ENCODE peak calls at places on chromosome 9, in four cellular contexts. One of them, this sample, is unnamed.

GRCh38 chr9:96136992-96137665 is 164.8 kb downstream of the HSD17B3 start:
- DNase-seq in H9: no peak
- DNase-seq in IMR-90: peak; percentile 78
- DNase-seq in A549: no peak
- DNase-seq in this sample: peak; percentile 43

GRCh38 chr9:34158362-34158869 is 20.4 kb upstream of the UBAP1 start:
- DNase-seq in H9: no peak
- DNase-seq in IMR-90: peak; percentile 80
- DNase-seq in A549: peak; percentile 73
- DNase-seq in this sample: no peak

GRCh38 chr9:120715331-120715924 is 1.2 kb upstream of the MEGF9 start:
- DNase-seq in H9: peak; percentile 74
- DNase-seq in IMR-90: peak; percentile 77
- DNase-seq in A549: peak; percentile 30
- DNase-seq in this sample: peak; percentile 41

GRCh38 chr9:81455417-81455816 is 233.9 kb downstream of the TLE1 start:
- DNase-seq in H9: no peak
- DNase-seq in IMR-90: no peak
- DNase-seq in A549: no peak
- DNase-seq in this sample: no peak

GRCh38 chr9:34610434-34611206 is 1.3 kb downstream of the RPP25L start:
- DNase-seq in H9: peak; percentile 30
- DNase-seq in IMR-90: no peak
- DNase-seq in A549: no peak
- DNase-seq in this sample: no peak

GRCh38 chr9:37295796-37296195 is 126.7 kb upstream of the GRHPR start:
- DNase-seq in H9: no peak
- DNase-seq in IMR-90: no peak
- DNase-seq in A549: peak; percentile 18
- DNase-seq in this sample: no peak

GRCh38 chr9:14561929-14562386 is 131.3 kb downstream of the ZDHHC21 start:
- DNase-seq in H9: peak; percentile 62
- DNase-seq in IMR-90: no peak
- DNase-seq in A549: no peak
- DNase-seq in this sample: no peak

GRCh38 chr9:113599647-113600476 is 136.3 kb downstream of the RGS3 start:
- DNase-seq in H9: peak; percentile 69
- DNase-seq in IMR-90: peak; percentile 93
- DNase-seq in A549: no peak
- DNase-seq in this sample: peak; percentile 70

GRCh38 chr9:21336467-21336866 is 1.3 kb upstream of the KLHL9 start:
- DNase-seq in H9: no peak
- DNase-seq in IMR-90: no peak
- DNase-seq in A549: no peak
- DNase-seq in this sample: no peak

GRCh38 chr9:12785251-12785880 is 10.5 kb downstream of the LURAP1L start:
- DNase-seq in H9: no peak
- DNase-seq in IMR-90: peak; percentile 55
- DNase-seq in A549: no peak
- DNase-seq in this sample: no peak

GRCh38 chr9:74282526-74283253 is 214.4 kb upstream of the RORB start:
- DNase-seq in H9: no peak
- DNase-seq in IMR-90: no peak
- DNase-seq in A549: no peak
- DNase-seq in this sample: no peak

GRCh38 chr9:38339496-38339895 is 53.0 kb upstream of the ALDH1B1 start:
- DNase-seq in H9: no peak
- DNase-seq in IMR-90: peak; percentile 60
- DNase-seq in A549: no peak
- DNase-seq in this sample: peak; percentile 70

GRCh38 chr9:116959775-116960174 is 272.7 kb downstream of the TRIM32 start:
- DNase-seq in H9: peak; percentile 38
- DNase-seq in IMR-90: peak; percentile 18
- DNase-seq in A549: no peak
- DNase-seq in this sample: no peak

GRCh38 chr9:137000177-137000930 is 4.0 kb upstream of the CLIC3 start:
- DNase-seq in H9: no peak
- DNase-seq in IMR-90: peak; percentile 79
- DNase-seq in A549: no peak
- DNase-seq in this sample: no peak

GRCh38 chr9:107711528-107711927 is 222.0 kb upstream of the KLF4 start:
- DNase-seq in H9: no peak
- DNase-seq in IMR-90: peak; percentile 89
- DNase-seq in A549: peak; percentile 45
- DNase-seq in this sample: peak; percentile 88

GRCh38 chr9:97419315-97419867 is 7.5 kb downstream of the TDRD7 start:
- DNase-seq in H9: no peak
- DNase-seq in IMR-90: peak; percentile 71
- DNase-seq in A549: no peak
- DNase-seq in this sample: no peak

GRCh38 chr9:126111556-126111955 is 215.1 kb upstream of the MVB12B start:
- DNase-seq in H9: no peak
- DNase-seq in IMR-90: no peak
- DNase-seq in A549: no peak
- DNase-seq in this sample: no peak

GRCh38 chr9:128540630-128541355 is 11.6 kb upstream of the SPTAN1 start:
- DNase-seq in H9: no peak
- DNase-seq in IMR-90: no peak
- DNase-seq in A549: no peak
- DNase-seq in this sample: no peak

GRCh38 chr9:6667633-6668280 is 22.2 kb upstream of the GLDC start:
- DNase-seq in H9: no peak
- DNase-seq in IMR-90: peak; percentile 44
- DNase-seq in A549: peak; percentile 73
- DNase-seq in this sample: no peak

GRCh38 chr9:126853667-126854066 is 6.8 kb upstream of the ZBTB34 start:
- DNase-seq in H9: no peak
- DNase-seq in IMR-90: peak; percentile 71
- DNase-seq in A549: no peak
- DNase-seq in this sample: no peak

GRCh38 chr9:35079426-35080341 is at the start of gene FANCG:
- DNase-seq in H9: peak; percentile 92
- DNase-seq in IMR-90: peak; percentile 92
- DNase-seq in A549: peak; percentile 95
- DNase-seq in this sample: peak; percentile 75

GRCh38 chr9:129026442-129027223 is 1.5 kb downstream of the SH3GLB2 start:
- DNase-seq in H9: peak; percentile 67
- DNase-seq in IMR-90: peak; percentile 24
- DNase-seq in A549: no peak
- DNase-seq in this sample: no peak

GRCh38 chr9:93582115-93582514 is 5.7 kb downstream of the PHF2 start:
- DNase-seq in H9: peak; percentile 36
- DNase-seq in IMR-90: no peak
- DNase-seq in A549: no peak
- DNase-seq in this sample: no peak

GRCh38 chr9:21056931-21057330 is 20.8 kb downstream of the IFNB1 start:
- DNase-seq in H9: no peak
- DNase-seq in IMR-90: peak; percentile 49
- DNase-seq in A549: no peak
- DNase-seq in this sample: no peak

GRCh38 chr9:72467766-72468738 is 53.4 kb upstream of the TMC1 start:
- DNase-seq in H9: no peak
- DNase-seq in IMR-90: no peak
- DNase-seq in A549: no peak
- DNase-seq in this sample: no peak

GRCh38 chr9:128819716-128820664 is 1.7 kb downstream of the ENDOG start:
- DNase-seq in H9: no peak
- DNase-seq in IMR-90: no peak
- DNase-seq in A549: no peak
- DNase-seq in this sample: no peak

GRCh38 chr9:41229408-41230401 is 40.6 kb upstream of the ZNG1F start:
- DNase-seq in H9: peak; percentile 54
- DNase-seq in IMR-90: peak; percentile 36
- DNase-seq in A549: no peak
- DNase-seq in this sample: no peak

GRCh38 chr9:15430920-15431844 is 8.5 kb downstream of the SNAPC3 start:
- DNase-seq in H9: no peak
- DNase-seq in IMR-90: no peak
- DNase-seq in A549: no peak
- DNase-seq in this sample: no peak

GRCh38 chr9:95793924-95794828 is 81.3 kb upstream of the ERCC6L2 start:
- DNase-seq in H9: no peak
- DNase-seq in IMR-90: peak; percentile 98
- DNase-seq in A549: no peak
- DNase-seq in this sample: peak; percentile 92

GRCh38 chr9:104858271-104858670 is 69.7 kb downstream of the ABCA1 start:
- DNase-seq in H9: no peak
- DNase-seq in IMR-90: peak; percentile 75
- DNase-seq in A549: no peak
- DNase-seq in this sample: peak; percentile 61

GRCh38 chr9:130884542-130885421 is 11.8 kb downstream of the QRFP start:
- DNase-seq in H9: no peak
- DNase-seq in IMR-90: no peak
- DNase-seq in A549: no peak
- DNase-seq in this sample: no peak

GRCh38 chr9:121529237-121529987 is 29.8 kb upstream of the GGTA1 start:
- DNase-seq in H9: no peak
- DNase-seq in IMR-90: peak; percentile 99
- DNase-seq in A549: no peak
- DNase-seq in this sample: peak; percentile 85

GRCh38 chr9:121942313-121942712 is 150.8 kb downstream of the TTLL11 start:
- DNase-seq in H9: no peak
- DNase-seq in IMR-90: no peak
- DNase-seq in A549: no peak
- DNase-seq in this sample: no peak

GRCh38 chr9:78101247-78101646 is 69.6 kb upstream of the GNAQ start:
- DNase-seq in H9: no peak
- DNase-seq in IMR-90: no peak
- DNase-seq in A549: no peak
- DNase-seq in this sample: no peak

GRCh38 chr9:112719292-112719691 is 1.4 kb upstream of the INIP start:
- DNase-seq in H9: no peak
- DNase-seq in IMR-90: no peak
- DNase-seq in A549: no peak
- DNase-seq in this sample: no peak

GRCh38 chr9:117178596-117179111 is 236.2 kb downstream of the ASTN2 start:
- DNase-seq in H9: no peak
- DNase-seq in IMR-90: peak; percentile 59
- DNase-seq in A549: no peak
- DNase-seq in this sample: no peak

GRCh38 chr9:35280394-35280793 is 118.6 kb downstream of the UNC13B start:
- DNase-seq in H9: no peak
- DNase-seq in IMR-90: no peak
- DNase-seq in A549: no peak
- DNase-seq in this sample: no peak

DNA sequence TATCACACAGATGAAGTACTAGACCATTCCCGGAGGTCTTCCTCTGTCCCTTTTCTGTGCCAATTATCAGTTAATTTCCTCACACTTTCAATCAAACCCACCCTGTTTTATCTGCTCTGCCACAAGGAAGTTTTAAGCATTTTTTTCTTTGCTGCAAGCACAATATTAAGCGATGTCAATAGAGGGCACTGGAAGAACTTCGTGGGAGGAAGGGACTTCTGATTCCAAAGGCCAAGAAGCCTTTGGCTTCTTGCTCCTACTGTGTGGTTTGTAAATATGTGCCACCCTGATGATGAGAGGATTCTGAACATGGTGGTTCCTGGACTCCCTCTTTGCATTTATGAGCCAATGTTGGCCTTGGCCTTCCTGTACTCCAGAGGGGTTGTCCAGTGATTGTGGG is 1712.5 kb upstream of the C9orf72 start:
- DNase-seq in H9: peak; percentile 29
- DNase-seq in IMR-90: no peak
- DNase-seq in A549: no peak
- DNase-seq in this sample: no peak
- TF ChIP-seq CTCF in H9: peak; percentile 56
- TF ChIP-seq CTCF in IMR-90: no peak
- TF ChIP-seq CTCF in A549: peak; percentile 52
- TF ChIP-seq CTCF in this sample: no peak

GRCh38 chr9:111711548-111711947 is 50.1 kb downstream of the GNG10 start:
- DNase-seq in H9: no peak
- DNase-seq in IMR-90: no peak
- DNase-seq in A549: no peak
- DNase-seq in this sample: no peak
- TF ChIP-seq CTCF in H9: no peak
- TF ChIP-seq CTCF in IMR-90: no peak
- TF ChIP-seq CTCF in A549: no peak
- TF ChIP-seq CTCF in this sample: no peak

DNA sequence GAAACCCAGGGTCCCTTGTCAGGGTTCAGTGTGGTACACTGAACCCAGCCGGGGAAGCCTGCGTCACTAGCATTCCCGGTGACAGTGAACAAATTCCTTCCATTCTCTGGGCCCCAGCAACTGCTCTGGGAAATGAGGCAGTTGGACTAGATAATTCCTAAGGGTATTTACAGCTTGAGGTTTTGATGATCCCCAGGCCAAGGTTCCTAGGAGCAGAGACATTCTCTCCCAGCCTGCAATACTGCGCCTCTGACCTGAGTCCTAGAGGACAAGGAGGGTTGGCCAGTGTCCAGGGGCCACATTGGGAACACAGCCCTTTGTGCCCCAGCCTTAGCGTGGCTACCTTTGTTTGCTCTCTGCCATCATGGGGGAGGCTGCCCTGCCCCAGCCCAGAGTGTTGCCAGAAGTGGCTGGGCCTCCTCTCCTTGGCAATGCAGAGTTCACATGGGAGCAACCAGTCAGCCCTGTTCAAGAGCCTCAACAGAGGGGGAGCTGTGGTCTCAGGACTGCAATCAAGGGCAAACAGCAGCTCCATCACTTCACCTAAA is 178.2 kb downstream of the SEC61B start:
- DNase-seq in H9: peak; percentile 37
- DNase-seq in IMR-90: no peak
- DNase-seq in A549: no peak
- DNase-seq in this sample: no peak
- TF ChIP-seq CTCF in H9: peak; percentile 43
- TF ChIP-seq CTCF in IMR-90: no peak
- TF ChIP-seq CTCF in A549: no peak
- TF ChIP-seq CTCF in this sample: no peak

GRCh38 chr9:18861599-18862546 is 171.1 kb downstream of the SAXO1 start:
- DNase-seq in H9: peak; percentile 49
- DNase-seq in IMR-90: peak; percentile 44
- DNase-seq in A549: no peak
- DNase-seq in this sample: peak; percentile 11
- TF ChIP-seq CTCF in H9: no peak
- TF ChIP-seq CTCF in IMR-90: peak; percentile 22
- TF ChIP-seq CTCF in A549: no peak
- TF ChIP-seq CTCF in this sample: peak; percentile 16

GRCh38 chr9:123074627-123075026 is 41.2 kb downstream of the GPR21 start:
- DNase-seq in H9: no peak
- DNase-seq in IMR-90: no peak
- DNase-seq in A549: no peak
- DNase-seq in this sample: no peak

GRCh38 chr9:123070210-123070609 is 36.7 kb downstream of the GPR21 start:
- DNase-seq in H9: no peak
- DNase-seq in IMR-90: no peak
- DNase-seq in A549: no peak
- DNase-seq in this sample: no peak

GRCh38 chr9:123073441-123073840 is 40.0 kb downstream of the GPR21 start:
- DNase-seq in H9: no peak
- DNase-seq in IMR-90: no peak
- DNase-seq in A549: no peak
- DNase-seq in this sample: no peak

GRCh38 chr9:123072407-123072995 is 39.0 kb downstream of the GPR21 start:
- DNase-seq in H9: peak; percentile 62
- DNase-seq in IMR-90: no peak
- DNase-seq in A549: no peak
- DNase-seq in this sample: no peak

GRCh38 chr9:123073991-123074422 is 40.5 kb downstream of the GPR21 start:
- DNase-seq in H9: no peak
- DNase-seq in IMR-90: peak; percentile 57
- DNase-seq in A549: no peak
- DNase-seq in this sample: peak; percentile 12
- TF ChIP-seq CTCF in H9: no peak
- TF ChIP-seq CTCF in IMR-90: no peak
- TF ChIP-seq CTCF in A549: no peak
- TF ChIP-seq CTCF in this sample: no peak